ENCODE peak calls at places on chromosomes 7 and 10, in nine cellular contexts. U is astrocyte of the spinal cord; V is Right ventricle myocardium superior; G is non-pigmented ciliary epithelial cell; J is left colon; D is ascending aorta; K is stimulated activated CD8-positive, alpha-beta memory T cell treated with anti-CD3 and anti-CD28 coated beads, Interleukin-2, amount 100 ng/mL, for 1 hour; O is Daoy; Q is GM12892. M is an unnamed sample.

GRCh38 chr7:1170741-1171501 is 10.9 kb upstream of the ZFAND2A start:
- DNase-seq in V (no peak), J (no peak), Q (no peak), U (no peak), G (no peak), O (no peak), K (no peak), D (no peak), M (no peak)

GRCh38 chr10:80537086-80537704 is 507 bp upstream of the SH2D4B start:
- DNase-seq in Q (no peak), O (no peak), K (no peak), D (no peak), J (peak), U (no peak), G (no peak), V (no peak), M (no peak)

GRCh38 chr10:30540286-30540685 is 89.3 kb downstream of the LYZL2 start:
- DNase-seq in G (no peak), Q (no peak), D (no peak), V (no peak), U (no peak), O (no peak), K (no peak), J (no peak), M (no peak)

GRCh38 chr10:25561761-25562160 is 372.3 kb upstream of the MYO3A start:
- DNase-seq in D (no peak), Q (no peak), G (no peak), K (no peak), J (no peak), V (no peak), O (no peak), U (no peak), M (no peak)

GRCh38 chr10:49280001-49280408 is 19.0 kb upstream of the C10orf71 start:
- DNase-seq in D (peak), G (no peak), O (peak), K (no peak), V (no peak), U (peak), J (no peak), Q (no peak), M (peak)

GRCh38 chr7:82179311-82179710 is 264.3 kb downstream of the CACNA2D1 start:
- DNase-seq in D (no peak), G (no peak), V (no peak), O (no peak), K (no peak), Q (no peak), J (no peak), U (no peak), M (no peak)

GRCh38 chr10:71974489-71975011 is 10.4 kb downstream of the CHST3 start:
- DNase-seq in U (peak), V (no peak), J (no peak), G (no peak), K (no peak), O (peak), D (peak), Q (peak), M (no peak)

GRCh38 chr10:7819126-7819470 is 793 bp downstream of the TAF3 start:
- DNase-seq in Q (peak), D (no peak), G (peak), O (peak), J (peak), V (peak), U (peak), K (no peak), M (no peak)

GRCh38 chr7:135684134-135684533 is 21.8 kb downstream of the STMP1 start:
- DNase-seq in G (no peak), D (no peak), K (no peak), O (no peak), Q (no peak), V (no peak), U (peak), J (no peak), M (no peak)

GRCh38 chr10:124144536-124144935 is 51.1 kb upstream of the CHST15 start:
- DNase-seq in K (no peak), Q (no peak), U (no peak), V (no peak), D (no peak), O (no peak), G (no peak), J (no peak), M (no peak)

GRCh38 chr7:84790873-84791272 is 396.0 kb downstream of the SEMA3D start:
- DNase-seq in D (no peak), U (no peak), Q (no peak), G (no peak), J (no peak), V (no peak), O (no peak), K (no peak), M (no peak)

GRCh38 chr10:60309891-60310290 is 79.8 kb downstream of the ANK3 start:
- DNase-seq in V (no peak), K (no peak), Q (no peak), D (no peak), J (no peak), O (no peak), G (no peak), U (no peak), M (no peak)

GRCh38 chr7:138186951-138187351 is 110.7 kb downstream of the AKR1D1 start:
- DNase-seq in K (no peak), J (no peak), O (peak), D (no peak), V (no peak), U (peak), G (peak), Q (no peak), M (no peak)

GRCh38 chr10:49484501-49485230 is 54.3 kb downstream of the ERCC6 start:
- DNase-seq in V (no peak), G (peak), K (no peak), J (no peak), O (no peak), Q (no peak), D (no peak), U (peak), M (no peak)

GRCh38 chr7:92614586-92615237 is 24.5 kb upstream of the FAM133B start:
- DNase-seq in V (no peak), O (no peak), U (no peak), D (no peak), J (no peak), G (no peak), K (no peak), Q (no peak), M (no peak)

GRCh38 chr10:91672021-91672608 is 39.2 kb upstream of the PPP1R3C start:
- DNase-seq in Q (no peak), O (peak), G (peak), D (no peak), V (no peak), J (no peak), K (no peak), U (peak), M (no peak)

GRCh38 chr7:38909870-38910269 is 879 bp upstream of the VPS41 start:
- DNase-seq in Q (no peak), V (no peak), D (no peak), G (no peak), K (no peak), O (no peak), J (no peak), U (no peak), M (no peak)

GRCh38 chr10:124547651-124548168 is 86.1 kb downstream of the LHPP start:
- DNase-seq in G (no peak), J (no peak), U (no peak), O (no peak), K (no peak), V (no peak), D (no peak), Q (no peak), M (no peak)

GRCh38 chr10:47349516-47349915 is 1.4 kb downstream of the RBP3 start:
- DNase-seq in D (no peak), G (no peak), O (no peak), Q (no peak), V (no peak), U (no peak), K (no peak), J (no peak), M (no peak)

GRCh38 chr10:103749779-103750178 is 105.6 kb downstream of the SH3PXD2A start:
- DNase-seq in J (no peak), V (no peak), D (no peak), Q (no peak), G (no peak), O (no peak), U (no peak), K (no peak), M (no peak)

GRCh38 chr7:95577137-95577536 is 19.2 kb downstream of the PDK4 start:
- DNase-seq in D (no peak), U (no peak), Q (no peak), K (no peak), V (no peak), J (no peak), O (peak), G (no peak), M (no peak)